ENCODE peak calls at places on chromosome 10, in six cellular contexts. C is CD4-positive, CD25-positive, alpha-beta regulatory T cell; D is pancreas; I is AG04450; O is colonic mucosa; N is DND-41. M is an unnamed sample.
A peak's percentile ranks its signal among the peaks of the same experiment; 100 is the strongest.

GRCh38 chr10:116978906-116979305 is 26.1 kb downstream of the SHTN1 start:
- DNase-seq in C (no peak), D (no peak), I (no peak), O (no peak), N (no peak), M (no peak)

GRCh38 chr10:80772596-80772995 is 234.9 kb downstream of the SH2D4B start:
- DNase-seq in C (no peak), D (no peak), I (no peak), O (no peak), N (no peak), M (no peak)

GRCh38 chr10:133379152-133379800 is at the start of gene PAOX:
- DNase-seq in C (peak; percentile 65), D (peak; percentile 85), I (no peak), O (peak; percentile 72), N (no peak), M (peak; percentile 34)

GRCh38 chr10:89062861-89063260 is 72.3 kb downstream of the FAS start:
- DNase-seq in C (no peak), D (no peak), I (no peak), O (no peak), N (no peak), M (no peak)

GRCh38 chr10:24920907-24921881 is 31.2 kb downstream of the PRTFDC1 start:
- DNase-seq in C (no peak), D (no peak), I (peak; percentile 85), O (peak; percentile 41), N (peak; percentile 21), M (no peak)

GRCh38 chr10:612696-613095 is 76.8 kb downstream of the DIP2C start:
- DNase-seq in C (no peak), D (no peak), I (no peak), O (no peak), N (no peak), M (no peak)

GRCh38 chr10:26479766-26480492 is 41.8 kb downstream of the APBB1IP start:
- DNase-seq in C (peak; percentile 61), D (no peak), I (no peak), O (no peak), N (peak; percentile 79), M (peak; percentile 66)

GRCh38 chr10:125141150-125141859 is 19.1 kb downstream of the CTBP2 start:
- DNase-seq in C (no peak), D (no peak), I (no peak), O (no peak), N (no peak), M (no peak)

GRCh38 chr10:31134303-31134928 is 102.8 kb upstream of the ZNF438 start:
- DNase-seq in C (peak; percentile 16), D (peak; percentile 29), I (no peak), O (no peak), N (peak; percentile 56), M (no peak)

GRCh38 chr10:47016564-47016963 is 105.3 kb downstream of the PTPN20 start:
- DNase-seq in C (no peak), D (no peak), I (no peak), O (no peak), N (no peak), M (no peak)

GRCh38 chr10:108601856-108602255 is 1321.5 kb downstream of the XPNPEP1 start:
- DNase-seq in C (no peak), D (no peak), I (no peak), O (no peak), N (no peak), M (no peak)

GRCh38 chr10:86711957-86712708 is 43.8 kb downstream of the LDB3 start:
- DNase-seq in C (no peak), D (no peak), I (no peak), O (no peak), N (no peak), M (no peak)

GRCh38 chr10:97408496-97408992 is 7.4 kb upstream of the RRP12 start:
- DNase-seq in C (no peak), D (no peak), I (no peak), O (peak; percentile 70), N (no peak), M (no peak)

GRCh38 chr10:90977162-90977854 is 56.4 kb upstream of the ANKRD1 start:
- DNase-seq in C (no peak), D (no peak), I (no peak), O (no peak), N (peak; percentile 21), M (no peak)

GRCh38 chr10:48444266-48444665 is 137.8 kb downstream of the MAPK8 start:
- DNase-seq in C (no peak), D (no peak), I (no peak), O (no peak), N (peak; percentile 4), M (no peak)

GRCh38 chr10:121553861-121554264 is 44.4 kb downstream of the FGFR2 start:
- DNase-seq in C (no peak), D (peak; percentile 41), I (no peak), O (peak; percentile 40), N (no peak), M (no peak)

GRCh38 chr10:95429639-95430038 is 131.5 kb downstream of the SORBS1 start:
- DNase-seq in C (no peak), D (no peak), I (no peak), O (no peak), N (no peak), M (no peak)

GRCh38 chr10:109978481-109978880 is 29.3 kb upstream of the ADD3 start:
- DNase-seq in C (peak; percentile 49), D (peak; percentile 55), I (no peak), O (peak; percentile 79), N (peak; percentile 47), M (peak; percentile 71)

GRCh38 chr10:78856421-78856820 is 212.3 kb upstream of the ZMIZ1 start:
- DNase-seq in C (no peak), D (peak; percentile 92), I (no peak), O (peak; percentile 47), N (no peak), M (no peak)

GRCh38 chr10:63515002-63515763 is 6.0 kb upstream of the REEP3 start:
- DNase-seq in C (no peak), D (no peak), I (no peak), O (no peak), N (peak; percentile 72), M (no peak)

GRCh38 chr10:27724287-27724686 is 21.3 kb downstream of the MKX start:
- DNase-seq in C (no peak), D (no peak), I (no peak), O (no peak), N (no peak), M (no peak)

GRCh38 chr10:34859170-34859569 is 44.1 kb upstream of the PARD3 start:
- DNase-seq in C (no peak), D (no peak), I (no peak), O (peak; percentile 58), N (no peak), M (no peak)

GRCh38 chr10:16910795-16911164 is 93.6 kb upstream of the RSU1 start:
- DNase-seq in C (no peak), D (no peak), I (no peak), O (no peak), N (no peak), M (no peak)

GRCh38 chr10:97124211-97124610 is 61.5 kb downstream of the SLIT1 start:
- DNase-seq in C (no peak), D (no peak), I (no peak), O (no peak), N (no peak), M (no peak)

GRCh38 chr10:77405771-77406241 is 231.8 kb downstream of the KCNMA1 start:
- DNase-seq in C (no peak), D (peak; percentile 90), I (no peak), O (peak; percentile 84), N (peak; percentile 42), M (no peak)

GRCh38 chr10:132538031-132538789 is 623 bp downstream of the INPP5A start:
- DNase-seq in C (no peak), D (peak; percentile 67), I (no peak), O (no peak), N (no peak), M (no peak)

GRCh38 chr10:70051878-70052277 is 768 bp upstream of the MACROH2A2 start:
- DNase-seq in C (no peak), D (no peak), I (no peak), O (no peak), N (no peak), M (no peak)

GRCh38 chr10:85642082-85642420 is 724.5 kb downstream of the GRID1 start:
- DNase-seq in C (no peak), D (no peak), I (no peak), O (no peak), N (no peak), M (no peak)

GRCh38 chr10:17432738-17433137 is 21.7 kb downstream of the ST8SIA6 start:
- DNase-seq in C (no peak), D (no peak), I (no peak), O (no peak), N (no peak), M (no peak)

GRCh38 chr10:91380873-91381561 is 29.1 kb upstream of the HECTD2 start:
- DNase-seq in C (no peak), D (peak; percentile 25), I (no peak), O (no peak), N (peak; percentile 49), M (no peak)

GRCh38 chr10:25288181-25288580 is 113.4 kb downstream of the GPR158 start:
- DNase-seq in C (no peak), D (no peak), I (no peak), O (no peak), N (no peak), M (no peak)

GRCh38 chr10:74957199-74958084 is 131.0 kb downstream of the KAT6B start:
- DNase-seq in C (no peak), D (no peak), I (no peak), O (no peak), N (no peak), M (no peak)
- H3K4me3 ChIP-seq in C (no peak overlapping the region), D (no peak overlapping the region), I (no peak overlapping the region), O (no peak overlapping the region), N (no peak overlapping the region), M (no peak overlapping the region)

DNA sequence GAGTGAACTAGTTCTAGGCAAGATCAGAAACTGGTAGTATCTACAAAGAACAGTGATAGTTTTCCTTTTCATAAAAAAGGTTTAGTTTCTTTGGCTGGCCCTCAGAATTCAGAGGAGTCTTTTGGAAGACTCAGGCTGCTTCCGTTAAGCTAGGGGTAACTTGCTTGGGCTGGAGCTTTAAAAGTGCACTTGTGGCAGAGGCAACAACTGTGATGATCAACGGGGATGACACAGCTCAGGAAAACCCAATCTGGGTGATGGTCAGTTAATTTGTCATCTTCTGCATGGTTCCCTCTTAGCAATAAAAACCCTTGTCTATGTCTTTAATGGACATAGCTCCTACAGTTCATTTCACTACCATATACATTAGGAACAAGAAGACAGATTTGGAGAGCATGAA is 46.8 kb downstream of the SGMS1 start:
- DNase-seq in C (no peak), D (no peak), I (no peak), O (no peak), N (no peak), M (no peak)
- H3K27ac ChIP-seq in C (no peak overlapping the region), D (peak overlapping the region; percentile 78), I (no peak overlapping the region), O (peak overlapping the region; percentile 26), N (no peak overlapping the region), M (no peak overlapping the region)

DNA sequence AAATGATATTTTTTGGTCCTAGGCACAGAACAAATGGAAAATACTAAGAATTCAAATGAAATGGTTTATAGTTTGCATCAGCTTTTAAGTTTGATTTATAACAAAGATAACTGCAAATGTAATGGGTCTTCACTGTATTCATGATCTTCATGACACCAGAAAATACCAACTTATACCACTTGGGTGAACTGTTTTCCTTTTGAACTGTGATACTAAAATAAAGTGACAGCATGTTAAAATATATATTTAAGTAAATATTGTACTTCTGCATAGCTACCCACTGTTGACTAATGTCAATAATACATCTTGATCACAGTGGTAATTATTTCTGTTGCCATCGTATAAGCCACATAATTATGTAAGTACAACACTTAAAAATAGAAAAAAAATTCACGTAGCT is 442.0 kb upstream of the ANKRD30A start:
- DNase-seq in C (no peak), D (no peak), I (no peak), O (no peak), N (no peak), M (no peak)
- H3K4me3 ChIP-seq in C (no peak overlapping the region), D (no peak overlapping the region), I (no peak overlapping the region), O (no peak overlapping the region), N (no peak overlapping the region), M (no peak overlapping the region)

GRCh38 chr10:28734940-28735759 is 57.8 kb downstream of the BAMBI start:
- DNase-seq in C (no peak), D (no peak), I (peak; percentile 96), O (no peak), N (no peak), M (no peak)
- H3K27ac ChIP-seq in C (no peak overlapping the region), D (no peak overlapping the region), I (peak overlapping the region; percentile 85), O (no peak overlapping the region), N (no peak overlapping the region), M (no peak overlapping the region)

M was measured in CD8-positive, alpha-beta T cell.